ENCODE peak calls at places on chromosomes 13 and 19, in six cellular contexts. P is effector memory CD4-positive, alpha-beta T cell; K is heart right ventricle; H is astrocyte of the spinal cord; Y is left ventricle myocardium inferior; A is prostate gland. J is an unnamed sample.

GRCh38 chr19:18292460-18292809 is 11.0 kb upstream of the JUND start:
- DNase-seq in K (no peak), A (peak), P (no peak), Y (no peak), H (no peak), J (no peak)

GRCh38 chr13:100826441-100826840 is 151.8 kb upstream of the TMTC4 start:
- DNase-seq in K (no peak), P (no peak), H (no peak), A (no peak), Y (no peak), J (no peak)

GRCh38 chr13:66576381-66576780 is 653.8 kb downstream of the PCDH9 start:
- DNase-seq in K (no peak), H (no peak), P (no peak), A (no peak), Y (no peak), J (no peak)

GRCh38 chr19:32651729-32652140 is 23.2 kb downstream of the ANKRD27 start:
- DNase-seq in K (peak), H (peak), A (no peak), Y (peak), P (no peak), J (peak)

GRCh38 chr19:33684550-33685303 is 63.0 kb downstream of the CHST8 start:
- DNase-seq in K (no peak), A (no peak), P (no peak), Y (no peak), H (no peak), J (peak)

GRCh38 chr13:113653264-113654174 is 4.5 kb downstream of the ATP4B start:
- DNase-seq in Y (peak), P (no peak), A (no peak), H (peak), K (no peak), J (no peak)

GRCh38 chr19:46951236-46951986 is 68.2 kb upstream of the NPAS1 start:
- DNase-seq in H (no peak), K (no peak), A (peak), P (no peak), Y (no peak), J (no peak)

GRCh38 chr19:39479916-39480315 is 722 bp upstream of the TIMM50 start:
- DNase-seq in H (no peak), K (no peak), P (no peak), Y (no peak), A (no peak), J (no peak)

GRCh38 chr19:55179570-55180484 is at the start of gene SYT5:
- DNase-seq in A (no peak), P (peak), K (peak), H (no peak), Y (peak), J (peak)

GRCh38 chr19:10718205-10719196 is 622 bp downstream of the DNM2 start:
- DNase-seq in H (peak), K (peak), Y (peak), A (no peak), P (peak), J (peak)

GRCh38 chr13:104837756-104838155 is 1697.7 kb downstream of the EFNB2 start:
- DNase-seq in Y (no peak), A (no peak), H (no peak), K (no peak), P (no peak), J (no peak)

GRCh38 chr13:52158629-52159158 is 703 bp downstream of the NEK3 start:
- DNase-seq in A (peak), H (peak), Y (peak), K (peak), P (no peak), J (peak)

GRCh38 chr13:109415057-109415456 is 371.3 kb downstream of the IRS2 start:
- DNase-seq in P (no peak), H (no peak), Y (no peak), K (no peak), A (no peak), J (no peak)

GRCh38 chr19:8367327-8368001 is 3.5 kb downstream of the ANGPTL4 start:
- DNase-seq in H (peak), P (no peak), A (peak), Y (peak), K (peak), J (peak)

GRCh38 chr19:10521461-10522216 is 4.4 kb upstream of the S1PR5 start:
- DNase-seq in K (no peak), A (no peak), H (no peak), P (no peak), Y (no peak), J (no peak)

GRCh38 chr19:12034610-12035009 is 869 bp downstream of the ZNF433 start:
- DNase-seq in A (no peak), Y (no peak), H (no peak), P (no peak), K (no peak), J (peak)
- H3K4me3 ChIP-seq in A (peak), Y (peak), H (peak), P (no peak), K (peak), J (no peak)

GRCh38 chr13:75398072-75398471 is 83.9 kb downstream of the TBC1D4 start:
- DNase-seq in K (no peak), P (no peak), A (no peak), H (no peak), Y (no peak), J (no peak)
- H3K4me3 ChIP-seq in K (no peak), P (no peak), A (no peak), H (no peak), Y (no peak), J (no peak)

DNA sequence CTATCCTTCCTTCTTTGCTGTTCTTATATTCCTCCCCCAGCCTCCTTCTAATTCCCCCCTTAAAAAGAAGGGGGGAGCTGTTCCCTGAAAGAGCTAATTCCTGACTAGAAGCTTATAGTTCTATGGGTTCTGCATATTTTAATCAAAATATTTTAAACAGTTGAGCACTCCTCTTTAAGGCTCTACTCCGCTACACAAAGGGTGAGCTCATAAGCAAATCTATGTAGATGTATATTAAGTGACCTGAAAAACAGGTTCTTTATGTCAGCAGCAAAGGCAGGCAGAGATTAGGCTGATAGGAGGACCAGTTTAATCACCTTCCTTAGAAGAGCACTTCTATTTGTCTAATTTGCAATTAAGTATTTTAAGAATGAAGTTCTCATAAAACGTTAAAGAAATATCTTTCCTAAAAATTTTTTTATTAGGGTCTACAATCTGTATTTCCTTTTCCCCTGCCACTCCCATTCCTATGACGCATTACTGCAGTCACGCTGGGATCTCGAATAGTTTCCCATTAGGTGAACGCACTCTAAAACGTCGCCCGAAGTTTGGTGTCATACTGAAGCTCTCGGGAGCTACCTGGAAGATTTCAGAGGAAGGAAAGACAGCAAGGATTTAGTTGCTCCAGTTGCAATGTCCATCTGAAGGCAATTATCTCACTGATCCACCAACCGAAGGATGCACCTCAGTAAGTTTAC is 5.1 kb downstream of the EFNB2 start:
- DNase-seq in H (no peak), A (no peak), P (no peak), K (no peak), Y (no peak), J (no peak)
- H3K4me3 ChIP-seq in H (peak), A (peak), P (no peak), K (peak), Y (peak), J (no peak)

GRCh38 chr19:49921871-49922755 is 6.9 kb upstream of the ATF5 start:
- DNase-seq in K (no peak), P (no peak), Y (no peak), H (peak), A (no peak), J (no peak)
- H3K4me3 ChIP-seq in K (no peak), P (no peak), Y (no peak), H (no peak), A (no peak), J (no peak)

DNA sequence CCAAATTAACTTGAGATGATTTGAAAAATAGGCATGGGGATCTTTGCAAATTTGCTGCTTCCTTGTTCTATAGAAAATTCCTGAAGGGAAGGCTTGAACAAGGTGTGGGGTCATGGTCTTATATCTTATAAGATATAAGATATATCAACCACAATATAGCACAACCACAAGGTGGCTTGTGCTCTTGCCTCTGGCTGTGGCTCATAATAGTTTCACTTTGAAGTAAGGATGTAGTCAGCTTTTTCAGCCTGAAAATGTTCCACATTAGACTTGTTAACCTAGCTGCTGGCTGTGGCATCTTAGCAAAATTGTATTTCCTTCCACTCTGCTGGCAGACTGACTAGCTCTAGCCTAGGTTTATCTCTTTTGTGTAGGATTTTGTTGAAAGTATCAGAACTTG is 169.7 kb downstream of the KLF5 start:
- DNase-seq in K (no peak), H (peak), P (no peak), Y (no peak), A (no peak), J (no peak)
- H3K4me3 ChIP-seq in K (no peak), H (no peak), P (no peak), Y (no peak), A (no peak), J (no peak)

GRCh38 chr19:19661141-19661674 is 2.3 kb downstream of the ATP13A1 start:
- DNase-seq in K (no peak), A (no peak), H (no peak), Y (no peak), P (no peak), J (no peak)
- H3K4me3 ChIP-seq in K (no peak), A (no peak), H (no peak), Y (no peak), P (no peak), J (no peak)

GRCh38 chr13:23140492-23140891 is 40.3 kb upstream of the SGCG start:
- DNase-seq in Y (no peak), P (no peak), K (no peak), A (no peak), H (no peak), J (no peak)

GRCh38 chr13:23129329-23129728 is 51.5 kb upstream of the SGCG start:
- DNase-seq in P (no peak), A (no peak), Y (no peak), H (no peak), K (no peak), J (no peak)

DNA sequence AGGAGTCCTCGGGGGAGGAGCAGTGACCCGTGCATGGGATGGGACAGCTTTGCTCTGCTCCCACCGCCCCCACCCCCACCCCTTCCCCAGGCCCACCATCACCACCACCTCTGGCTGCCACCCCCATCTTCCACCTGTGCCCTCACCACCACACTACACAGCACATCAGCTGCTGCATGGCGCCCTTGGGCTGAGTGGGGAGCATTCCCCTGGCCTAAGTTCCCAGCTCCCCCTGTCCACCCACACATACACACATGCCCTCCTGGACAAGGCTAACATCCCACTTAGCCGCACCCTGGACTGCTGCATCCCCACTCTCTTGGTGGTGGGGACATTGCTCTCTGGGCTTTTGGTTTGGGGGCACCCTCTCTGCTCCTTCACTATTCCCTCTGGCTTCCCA is 46.2 kb upstream of the SGCG start:
- DNase-seq in H (no peak), Y (no peak), P (no peak), K (no peak), A (no peak), J (no peak)
- H3K4me3 ChIP-seq in H (no peak), Y (no peak), P (no peak), K (no peak), A (no peak), J (no peak)

GRCh38 chr19:29397748-29398147 is 128.0 kb upstream of the VSTM2B start:
- DNase-seq in Y (no peak), A (no peak), P (no peak), K (no peak), H (no peak), J (no peak)

GRCh38 chr19:29390742-29391141 is 135.1 kb upstream of the VSTM2B start:
- DNase-seq in K (no peak), A (no peak), P (no peak), Y (no peak), H (no peak), J (no peak)

GRCh38 chr19:29396925-29397324 is 128.9 kb upstream of the VSTM2B start:
- DNase-seq in P (no peak), A (no peak), Y (no peak), K (no peak), H (no peak), J (no peak)

GRCh38 chr19:29393915-29394460 is 131.8 kb upstream of the VSTM2B start:
- DNase-seq in K (no peak), P (no peak), H (no peak), Y (no peak), A (no peak), J (no peak)

GRCh38 chr19:29395712-29396414 is 129.9 kb upstream of the VSTM2B start:
- DNase-seq in P (no peak), A (no peak), K (no peak), Y (no peak), H (no peak), J (no peak)
- H3K4me3 ChIP-seq in P (no peak), A (no peak), K (no peak), Y (no peak), H (no peak), J (no peak)

GRCh38 chr13:30796833-30797601 is 61.7 kb downstream of the ALOX5AP start:
- DNase-seq in A (peak), H (peak), P (no peak), K (no peak), Y (no peak), J (no peak)
- H3K4me3 ChIP-seq in A (peak), H (no peak), P (peak), K (peak), Y (peak), J (no peak)

J was measured in thyroid gland.